ENCODE peak calls at places on chromosomes 1 and 21, in five cellular contexts. Z is activated gamma-delta T cell treated with anti-CD3 and anti-CD28 coated beads, Interleukin-2, amount 50 U/mL, for 16 hours; A is HTR-8/SVneo; N is AG04449; Y is NCI-H1105 treated with DMSO at 0.1 percent for 48 hours. D is an unnamed sample.

GRCh38 chr1:93591833-93592635 is 89.6 kb downstream of the BCAR3 start:
- DNase-seq in A (no peak), Z (no peak), Y (peak), N (no peak), D (peak)

GRCh38 chr1:236451796-236452373 is 57.8 kb downstream of the EDARADD start:
- DNase-seq in Z (no peak), Y (no peak), N (no peak), A (peak), D (no peak)

GRCh38 chr1:234564035-234565029 is 45.6 kb downstream of the IRF2BP2 start:
- DNase-seq in Z (no peak), N (peak), A (peak), Y (no peak), D (no peak)

GRCh38 chr1:179958359-179958758 is 3.7 kb downstream of the CEP350 start:
- DNase-seq in A (no peak), Y (no peak), Z (no peak), N (no peak), D (no peak)

GRCh38 chr1:212777166-212777565 is 14.4 kb downstream of the NSL1 start:
- DNase-seq in Y (no peak), Z (no peak), N (no peak), A (no peak), D (no peak)

GRCh38 chr1:29513357-29513756 is 277.0 kb downstream of the PTPRU start:
- DNase-seq in N (peak), Y (peak), A (peak), Z (no peak), D (peak)

GRCh38 chr1:160007577-160008200 is 24.1 kb downstream of the PIGM start:
- DNase-seq in Z (no peak), Y (peak), N (no peak), A (no peak), D (no peak)

GRCh38 chr21:45596704-45597318 is 46.7 kb upstream of the PCBP3 start:
- DNase-seq in Y (peak), Z (peak), N (no peak), A (peak), D (no peak)

GRCh38 chr1:59985901-59986735 is 59.5 kb upstream of the CYP2J2 start:
- DNase-seq in Y (no peak), N (no peak), Z (no peak), A (no peak), D (no peak)

GRCh38 chr1:100834779-100835645 is 59.6 kb downstream of the EXTL2 start:
- DNase-seq in A (no peak), Y (no peak), Z (no peak), N (no peak), D (no peak)

GRCh38 chr21:43191971-43192370 is 23.2 kb downstream of the CRYAA start:
- DNase-seq in Y (no peak), A (no peak), N (no peak), Z (no peak), D (no peak)